ENCODE peak calls at places on chromosome 15, in six cellular contexts. O, K, D, M, Q and G are unnamed samples.

GRCh38 chr15:92271179-92271578 is 122.5 kb upstream of the ST8SIA2 start:
- DNase-seq in O (no peak), K (no peak), D (no peak), M (no peak), Q (no peak), G (no peak)

GRCh38 chr15:65410972-65411371 is 11.8 kb downstream of the IGDCC4 start:
- DNase-seq in O (no peak), K (no peak), D (no peak), M (no peak), Q (no peak), G (no peak)

GRCh38 chr15:81334768-81335447 is 11.0 kb upstream of the STARD5 start:
- DNase-seq in O (no peak), K (no peak), D (no peak), M (no peak), Q (no peak), G (no peak)

GRCh38 chr15:73385205-73385604 is 16.4 kb upstream of the HCN4 start:
- DNase-seq in O (no peak), K (no peak), D (no peak), M (no peak), Q (no peak), G (no peak)

GRCh38 chr15:69531302-69532027 is 78.8 kb downstream of the RPLP1 start:
- DNase-seq in O (no peak), K (no peak), D (no peak), M (no peak), Q (no peak), G (peak)

GRCh38 chr15:71261934-71262333 is 146.7 kb downstream of the THSD4 start:
- DNase-seq in O (no peak), K (peak), D (no peak), M (no peak), Q (no peak), G (no peak)

GRCh38 chr15:67784057-67784781 is 41.1 kb upstream of the SKOR1 start:
- DNase-seq in O (no peak), K (no peak), D (no peak), M (no peak), Q (peak), G (no peak)

GRCh38 chr15:47609693-47610092 is 107.6 kb upstream of the SEMA6D start:
- DNase-seq in O (no peak), K (peak), D (no peak), M (no peak), Q (no peak), G (no peak)

GRCh38 chr15:41465822-41466421 is 27.8 kb upstream of the ITPKA start:
- DNase-seq in O (peak), K (peak), D (peak), M (peak), Q (peak), G (peak)
- TF ChIP-seq REST in O (no peak), K (no peak), D (no peak), M (no peak), Q (no peak), G (no peak)

GRCh38 chr15:59814409-59814808 is 125.3 kb upstream of the BNIP2 start:
- DNase-seq in O (no peak), K (no peak), D (no peak), M (no peak), Q (no peak), G (no peak)

GRCh38 chr15:59812889-59813288 is 123.8 kb upstream of the BNIP2 start:
- DNase-seq in O (no peak), K (no peak), D (no peak), M (no peak), Q (no peak), G (no peak)

GRCh38 chr15:59817834-59818233 is 128.7 kb upstream of the BNIP2 start:
- DNase-seq in O (no peak), K (no peak), D (no peak), M (no peak), Q (no peak), G (no peak)

GRCh38 chr15:59812185-59812870 is 123.2 kb upstream of the BNIP2 start:
- DNase-seq in O (no peak), K (no peak), D (no peak), M (no peak), Q (no peak), G (peak)
- TF ChIP-seq REST in O (no peak), K (no peak), D (no peak), M (no peak), Q (no peak), G (no peak)

DNA sequence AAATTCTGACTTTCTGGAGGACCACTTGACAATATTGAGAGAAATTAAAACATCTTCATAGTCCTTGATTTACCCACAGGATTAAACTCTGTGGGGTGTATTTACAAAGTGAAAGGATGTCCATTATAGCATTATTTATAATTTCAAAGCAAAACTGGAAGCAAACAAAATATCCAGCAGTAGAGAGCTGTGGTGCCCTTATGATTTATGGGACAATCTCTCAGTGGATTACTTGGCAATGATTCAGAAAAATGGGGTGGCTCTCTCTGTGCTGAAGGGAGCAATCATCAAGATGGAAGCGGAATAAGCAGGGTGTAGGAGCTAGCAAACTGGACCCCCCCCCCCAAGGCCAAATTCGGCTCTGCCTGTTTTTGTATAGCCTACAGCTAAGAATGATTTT is 9.0 kb downstream of the PPCDC start:
- DNase-seq in O (no peak), K (no peak), D (no peak), M (no peak), Q (no peak), G (no peak)
- TF ChIP-seq REST in O (no peak), K (no peak), D (no peak), M (no peak), Q (no peak), G (no peak)

GRCh38 chr15:89502867-89503595 is 6.6 kb upstream of the RHCG start:
- DNase-seq in O (no peak), K (no peak), D (no peak), M (no peak), Q (no peak), G (no peak)
- TF ChIP-seq REST in O (no peak), K (no peak), D (no peak), M (no peak), Q (no peak), G (no peak)

DNA sequence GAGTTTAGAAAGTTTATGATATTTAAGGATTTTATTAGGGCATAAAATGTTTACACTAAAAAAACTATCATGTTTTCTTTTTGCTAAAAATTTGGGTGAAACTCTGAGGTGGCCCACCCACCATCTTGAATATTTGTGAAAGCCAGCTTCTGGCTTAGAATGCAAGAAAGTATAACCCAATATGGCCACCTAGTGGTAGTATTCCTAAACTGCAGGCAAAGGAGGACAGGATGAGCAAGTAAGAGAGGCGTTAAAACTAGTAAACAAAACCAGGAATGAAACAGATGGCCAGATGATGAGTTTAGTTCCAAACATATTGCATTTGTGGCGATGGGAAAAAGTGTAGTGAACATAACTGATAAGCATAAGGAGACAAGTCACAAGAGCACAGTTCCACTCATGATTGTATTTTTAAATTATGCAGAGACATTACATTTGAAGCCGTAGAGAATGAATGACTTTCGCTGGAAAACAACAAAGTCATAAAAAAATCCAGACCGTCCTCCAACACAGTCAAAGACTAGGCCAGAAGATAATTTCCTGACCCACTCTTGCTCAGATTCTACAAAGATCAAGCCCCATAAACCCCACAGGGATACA is 103.3 kb upstream of the PRTG start:
- DNase-seq in O (peak), K (peak), D (peak), M (peak), Q (peak), G (peak)
- TF ChIP-seq REST in O (no peak), K (no peak), D (no peak), M (no peak), Q (no peak), G (no peak)

GRCh38 chr15:96201696-96202095 is 128.8 kb upstream of the NR2F2 start:
- DNase-seq in O (no peak), K (no peak), D (no peak), M (no peak), Q (no peak), G (no peak)

GRCh38 chr15:96200357-96200972 is 130.0 kb upstream of the NR2F2 start:
- DNase-seq in O (no peak), K (no peak), D (no peak), M (no peak), Q (no peak), G (no peak)

GRCh38 chr15:96199111-96199510 is 131.4 kb upstream of the NR2F2 start:
- DNase-seq in O (no peak), K (no peak), D (no peak), M (no peak), Q (no peak), G (no peak)
- TF ChIP-seq REST in O (no peak), K (no peak), D (no peak), M (no peak), Q (no peak), G (no peak)